ENCODE peak calls at places on chromosomes 7 and 10, in nine cellular contexts. One of them, this sample, is unnamed.

GRCh38 chr10:78255214-78255613 is 221.6 kb downstream of the RPS24 start:
- DNase-seq in GM19239: no peak
- DNase-seq in midbrain: no peak
- DNase-seq in stimulated activated CD8-positive, alpha-beta memory T cell treated with anti-CD3 and anti-CD28 coated beads, Interleukin-7, amount 100 ng/mL, for 48 hours: no peak
- DNase-seq in NCI-H460: no peak
- DNase-seq in effector CD4-positive, alpha-beta T cell: no peak
- DNase-seq in epithelial cell of esophagus: peak; percentile 70
- DNase-seq in sigmoid colon: no peak
- DNase-seq in body of pancreas: no peak
- DNase-seq in this sample: no peak

GRCh38 chr7:108326938-108327337 is 129.3 kb downstream of the NRCAM start:
- DNase-seq in effector CD4-positive, alpha-beta T cell: no peak
- DNase-seq in GM19239: no peak
- DNase-seq in NCI-H460: no peak
- DNase-seq in sigmoid colon: no peak
- DNase-seq in body of pancreas: no peak
- DNase-seq in stimulated activated CD8-positive, alpha-beta memory T cell treated with anti-CD3 and anti-CD28 coated beads, Interleukin-7, amount 100 ng/mL, for 48 hours: no peak
- DNase-seq in epithelial cell of esophagus: no peak
- DNase-seq in midbrain: no peak
- DNase-seq in this sample: no peak

GRCh38 chr7:129949292-129950133 is 3.2 kb downstream of the UBE2H start:
- DNase-seq in body of pancreas: peak; percentile 19
- DNase-seq in stimulated activated CD8-positive, alpha-beta memory T cell treated with anti-CD3 and anti-CD28 coated beads, Interleukin-7, amount 100 ng/mL, for 48 hours: no peak
- DNase-seq in midbrain: peak; percentile 52
- DNase-seq in GM19239: no peak
- DNase-seq in effector CD4-positive, alpha-beta T cell: no peak
- DNase-seq in NCI-H460: no peak
- DNase-seq in epithelial cell of esophagus: peak; percentile 95
- DNase-seq in sigmoid colon: peak; percentile 70
- DNase-seq in this sample: no peak

GRCh38 chr7:42128703-42129102 is 108.3 kb downstream of the GLI3 start:
- DNase-seq in NCI-H460: no peak
- DNase-seq in epithelial cell of esophagus: peak; percentile 38
- DNase-seq in GM19239: no peak
- DNase-seq in midbrain: no peak
- DNase-seq in stimulated activated CD8-positive, alpha-beta memory T cell treated with anti-CD3 and anti-CD28 coated beads, Interleukin-7, amount 100 ng/mL, for 48 hours: no peak
- DNase-seq in body of pancreas: no peak
- DNase-seq in sigmoid colon: no peak
- DNase-seq in effector CD4-positive, alpha-beta T cell: no peak
- DNase-seq in this sample: no peak

GRCh38 chr10:76403876-76404275 is 972.5 kb downstream of the LRMDA start:
- DNase-seq in effector CD4-positive, alpha-beta T cell: no peak
- DNase-seq in NCI-H460: no peak
- DNase-seq in midbrain: no peak
- DNase-seq in body of pancreas: no peak
- DNase-seq in sigmoid colon: no peak
- DNase-seq in GM19239: no peak
- DNase-seq in epithelial cell of esophagus: peak; percentile 50
- DNase-seq in stimulated activated CD8-positive, alpha-beta memory T cell treated with anti-CD3 and anti-CD28 coated beads, Interleukin-7, amount 100 ng/mL, for 48 hours: no peak
- DNase-seq in this sample: no peak

GRCh38 chr7:836429-836828 is 4.2 kb downstream of the SUN1 start:
- DNase-seq in GM19239: no peak
- DNase-seq in effector CD4-positive, alpha-beta T cell: no peak
- DNase-seq in body of pancreas: peak; percentile 39
- DNase-seq in midbrain: no peak
- DNase-seq in NCI-H460: peak; percentile 39
- DNase-seq in stimulated activated CD8-positive, alpha-beta memory T cell treated with anti-CD3 and anti-CD28 coated beads, Interleukin-7, amount 100 ng/mL, for 48 hours: no peak
- DNase-seq in sigmoid colon: peak; percentile 76
- DNase-seq in epithelial cell of esophagus: no peak
- DNase-seq in this sample: peak; percentile 65

GRCh38 chr10:119543814-119544642 is 1.5 kb upstream of the RGS10 start:
- DNase-seq in sigmoid colon: peak; percentile 77
- DNase-seq in epithelial cell of esophagus: peak; percentile 69
- DNase-seq in GM19239: no peak
- DNase-seq in effector CD4-positive, alpha-beta T cell: no peak
- DNase-seq in midbrain: no peak
- DNase-seq in stimulated activated CD8-positive, alpha-beta memory T cell treated with anti-CD3 and anti-CD28 coated beads, Interleukin-7, amount 100 ng/mL, for 48 hours: no peak
- DNase-seq in NCI-H460: no peak
- DNase-seq in body of pancreas: no peak
- DNase-seq in this sample: no peak

GRCh38 chr10:3654496-3654895 is 130.5 kb downstream of the KLF6 start:
- DNase-seq in epithelial cell of esophagus: peak; percentile 17
- DNase-seq in sigmoid colon: no peak
- DNase-seq in body of pancreas: no peak
- DNase-seq in GM19239: no peak
- DNase-seq in stimulated activated CD8-positive, alpha-beta memory T cell treated with anti-CD3 and anti-CD28 coated beads, Interleukin-7, amount 100 ng/mL, for 48 hours: no peak
- DNase-seq in effector CD4-positive, alpha-beta T cell: no peak
- DNase-seq in midbrain: no peak
- DNase-seq in NCI-H460: no peak
- DNase-seq in this sample: no peak

GRCh38 chr7:37110641-37111421 is 337.8 kb downstream of the ELMO1 start:
- DNase-seq in body of pancreas: no peak
- DNase-seq in sigmoid colon: no peak
- DNase-seq in effector CD4-positive, alpha-beta T cell: no peak
- DNase-seq in GM19239: no peak
- DNase-seq in NCI-H460: peak; percentile 3
- DNase-seq in stimulated activated CD8-positive, alpha-beta memory T cell treated with anti-CD3 and anti-CD28 coated beads, Interleukin-7, amount 100 ng/mL, for 48 hours: no peak
- DNase-seq in epithelial cell of esophagus: no peak
- DNase-seq in midbrain: no peak
- DNase-seq in this sample: no peak

GRCh38 chr7:3120513-3120912 is 76.8 kb upstream of the CARD11 start:
- DNase-seq in effector CD4-positive, alpha-beta T cell: no peak
- DNase-seq in GM19239: no peak
- DNase-seq in midbrain: no peak
- DNase-seq in body of pancreas: no peak
- DNase-seq in epithelial cell of esophagus: no peak
- DNase-seq in stimulated activated CD8-positive, alpha-beta memory T cell treated with anti-CD3 and anti-CD28 coated beads, Interleukin-7, amount 100 ng/mL, for 48 hours: no peak
- DNase-seq in NCI-H460: no peak
- DNase-seq in sigmoid colon: no peak
- DNase-seq in this sample: no peak

GRCh38 chr7:31443457-31443856 is 70.4 kb upstream of the ITPRID1 start:
- DNase-seq in effector CD4-positive, alpha-beta T cell: no peak
- DNase-seq in GM19239: peak; percentile 26
- DNase-seq in epithelial cell of esophagus: peak; percentile 69
- DNase-seq in body of pancreas: no peak
- DNase-seq in stimulated activated CD8-positive, alpha-beta memory T cell treated with anti-CD3 and anti-CD28 coated beads, Interleukin-7, amount 100 ng/mL, for 48 hours: no peak
- DNase-seq in sigmoid colon: no peak
- DNase-seq in NCI-H460: peak; percentile 52
- DNase-seq in midbrain: peak; percentile 71
- DNase-seq in this sample: peak; percentile 49

GRCh38 chr7:129940329-129940728 is 12.4 kb downstream of the UBE2H start:
- DNase-seq in epithelial cell of esophagus: no peak
- DNase-seq in NCI-H460: no peak
- DNase-seq in body of pancreas: no peak
- DNase-seq in midbrain: no peak
- DNase-seq in effector CD4-positive, alpha-beta T cell: no peak
- DNase-seq in stimulated activated CD8-positive, alpha-beta memory T cell treated with anti-CD3 and anti-CD28 coated beads, Interleukin-7, amount 100 ng/mL, for 48 hours: no peak
- DNase-seq in GM19239: no peak
- DNase-seq in sigmoid colon: no peak
- DNase-seq in this sample: no peak

GRCh38 chr7:74625446-74625845 is 32.1 kb upstream of the GTF2I start:
- DNase-seq in midbrain: peak; percentile 41
- DNase-seq in epithelial cell of esophagus: peak; percentile 43
- DNase-seq in effector CD4-positive, alpha-beta T cell: no peak
- DNase-seq in body of pancreas: no peak
- DNase-seq in GM19239: no peak
- DNase-seq in NCI-H460: no peak
- DNase-seq in sigmoid colon: no peak
- DNase-seq in stimulated activated CD8-positive, alpha-beta memory T cell treated with anti-CD3 and anti-CD28 coated beads, Interleukin-7, amount 100 ng/mL, for 48 hours: no peak
- DNase-seq in this sample: no peak

GRCh38 chr10:42646692-42647640 is 8.6 kb upstream of the ZNF33B start:
- DNase-seq in body of pancreas: peak; percentile 71
- DNase-seq in stimulated activated CD8-positive, alpha-beta memory T cell treated with anti-CD3 and anti-CD28 coated beads, Interleukin-7, amount 100 ng/mL, for 48 hours: no peak
- DNase-seq in NCI-H460: no peak
- DNase-seq in GM19239: no peak
- DNase-seq in epithelial cell of esophagus: peak; percentile 81
- DNase-seq in midbrain: no peak
- DNase-seq in sigmoid colon: no peak
- DNase-seq in effector CD4-positive, alpha-beta T cell: no peak
- DNase-seq in this sample: no peak

GRCh38 chr7:33836797-33837355 is 68.5 kb upstream of the BMPER start:
- DNase-seq in midbrain: no peak
- DNase-seq in sigmoid colon: no peak
- DNase-seq in NCI-H460: no peak
- DNase-seq in effector CD4-positive, alpha-beta T cell: no peak
- DNase-seq in body of pancreas: no peak
- DNase-seq in epithelial cell of esophagus: no peak
- DNase-seq in GM19239: no peak
- DNase-seq in stimulated activated CD8-positive, alpha-beta memory T cell treated with anti-CD3 and anti-CD28 coated beads, Interleukin-7, amount 100 ng/mL, for 48 hours: no peak
- DNase-seq in this sample: no peak

GRCh38 chr7:141389423-141389822 is 161.8 kb upstream of the AGK start:
- DNase-seq in NCI-H460: no peak
- DNase-seq in effector CD4-positive, alpha-beta T cell: no peak
- DNase-seq in GM19239: no peak
- DNase-seq in stimulated activated CD8-positive, alpha-beta memory T cell treated with anti-CD3 and anti-CD28 coated beads, Interleukin-7, amount 100 ng/mL, for 48 hours: no peak
- DNase-seq in midbrain: no peak
- DNase-seq in body of pancreas: no peak
- DNase-seq in epithelial cell of esophagus: no peak
- DNase-seq in sigmoid colon: no peak
- DNase-seq in this sample: no peak

GRCh38 chr10:71577345-71577744 is 142.2 kb downstream of the C10orf105 start:
- DNase-seq in sigmoid colon: no peak
- DNase-seq in midbrain: no peak
- DNase-seq in body of pancreas: no peak
- DNase-seq in effector CD4-positive, alpha-beta T cell: no peak
- DNase-seq in GM19239: no peak
- DNase-seq in stimulated activated CD8-positive, alpha-beta memory T cell treated with anti-CD3 and anti-CD28 coated beads, Interleukin-7, amount 100 ng/mL, for 48 hours: no peak
- DNase-seq in epithelial cell of esophagus: no peak
- DNase-seq in NCI-H460: no peak
- DNase-seq in this sample: no peak

GRCh38 chr7:129489491-129489890 is 12.8 kb upstream of the SMKR1 start:
- DNase-seq in GM19239: no peak
- DNase-seq in epithelial cell of esophagus: no peak
- DNase-seq in sigmoid colon: no peak
- DNase-seq in NCI-H460: no peak
- DNase-seq in stimulated activated CD8-positive, alpha-beta memory T cell treated with anti-CD3 and anti-CD28 coated beads, Interleukin-7, amount 100 ng/mL, for 48 hours: no peak
- DNase-seq in midbrain: no peak
- DNase-seq in effector CD4-positive, alpha-beta T cell: no peak
- DNase-seq in body of pancreas: no peak
- DNase-seq in this sample: no peak

GRCh38 chr7:8436965-8437364 is 3.6 kb downstream of the NXPH1 start:
- DNase-seq in sigmoid colon: no peak
- DNase-seq in epithelial cell of esophagus: peak; percentile 48
- DNase-seq in body of pancreas: peak; percentile 78
- DNase-seq in NCI-H460: no peak
- DNase-seq in midbrain: peak; percentile 63
- DNase-seq in effector CD4-positive, alpha-beta T cell: no peak
- DNase-seq in GM19239: peak; percentile 62
- DNase-seq in stimulated activated CD8-positive, alpha-beta memory T cell treated with anti-CD3 and anti-CD28 coated beads, Interleukin-7, amount 100 ng/mL, for 48 hours: peak; percentile 36
- DNase-seq in this sample: peak; percentile 61

GRCh38 chr10:113424304-113424721 is 128.5 kb upstream of the HABP2 start:
- DNase-seq in NCI-H460: no peak
- DNase-seq in epithelial cell of esophagus: no peak
- DNase-seq in effector CD4-positive, alpha-beta T cell: no peak
- DNase-seq in stimulated activated CD8-positive, alpha-beta memory T cell treated with anti-CD3 and anti-CD28 coated beads, Interleukin-7, amount 100 ng/mL, for 48 hours: no peak
- DNase-seq in sigmoid colon: peak; percentile 78
- DNase-seq in GM19239: no peak
- DNase-seq in body of pancreas: no peak
- DNase-seq in midbrain: no peak
- DNase-seq in this sample: no peak

GRCh38 chr10:30353851-30354250 is 4.8 kb upstream of the MTPAP start:
- DNase-seq in stimulated activated CD8-positive, alpha-beta memory T cell treated with anti-CD3 and anti-CD28 coated beads, Interleukin-7, amount 100 ng/mL, for 48 hours: no peak
- DNase-seq in body of pancreas: no peak
- DNase-seq in sigmoid colon: no peak
- DNase-seq in effector CD4-positive, alpha-beta T cell: no peak
- DNase-seq in epithelial cell of esophagus: peak; percentile 8
- DNase-seq in NCI-H460: no peak
- DNase-seq in midbrain: no peak
- DNase-seq in GM19239: no peak
- DNase-seq in this sample: no peak

GRCh38 chr10:323651-324293 is 188.5 kb downstream of the ZMYND11 start:
- DNase-seq in effector CD4-positive, alpha-beta T cell: peak; percentile 10
- DNase-seq in midbrain: no peak
- DNase-seq in sigmoid colon: peak; percentile 88
- DNase-seq in stimulated activated CD8-positive, alpha-beta memory T cell treated with anti-CD3 and anti-CD28 coated beads, Interleukin-7, amount 100 ng/mL, for 48 hours: peak; percentile 20
- DNase-seq in epithelial cell of esophagus: peak; percentile 94
- DNase-seq in NCI-H460: peak; percentile 66
- DNase-seq in GM19239: no peak
- DNase-seq in body of pancreas: peak; percentile 45
- DNase-seq in this sample: no peak

GRCh38 chr7:101378808-101379207 is 16.1 kb downstream of the COL26A1 start:
- DNase-seq in body of pancreas: no peak
- DNase-seq in stimulated activated CD8-positive, alpha-beta memory T cell treated with anti-CD3 and anti-CD28 coated beads, Interleukin-7, amount 100 ng/mL, for 48 hours: no peak
- DNase-seq in midbrain: no peak
- DNase-seq in GM19239: no peak
- DNase-seq in epithelial cell of esophagus: no peak
- DNase-seq in NCI-H460: no peak
- DNase-seq in effector CD4-positive, alpha-beta T cell: no peak
- DNase-seq in sigmoid colon: no peak
- DNase-seq in this sample: no peak

GRCh38 chr10:44591911-44592310 is 207.0 kb upstream of the CXCL12 start:
- DNase-seq in NCI-H460: no peak
- DNase-seq in body of pancreas: no peak
- DNase-seq in effector CD4-positive, alpha-beta T cell: no peak
- DNase-seq in sigmoid colon: no peak
- DNase-seq in GM19239: no peak
- DNase-seq in midbrain: no peak
- DNase-seq in epithelial cell of esophagus: no peak
- DNase-seq in stimulated activated CD8-positive, alpha-beta memory T cell treated with anti-CD3 and anti-CD28 coated beads, Interleukin-7, amount 100 ng/mL, for 48 hours: no peak
- DNase-seq in this sample: no peak

GRCh38 chr10:102781089-102781920 is 37.6 kb downstream of the WBP1L start:
- DNase-seq in body of pancreas: no peak
- DNase-seq in GM19239: no peak
- DNase-seq in effector CD4-positive, alpha-beta T cell: no peak
- DNase-seq in midbrain: no peak
- DNase-seq in epithelial cell of esophagus: no peak
- DNase-seq in stimulated activated CD8-positive, alpha-beta memory T cell treated with anti-CD3 and anti-CD28 coated beads, Interleukin-7, amount 100 ng/mL, for 48 hours: no peak
- DNase-seq in sigmoid colon: no peak
- DNase-seq in NCI-H460: no peak
- DNase-seq in this sample: no peak

GRCh38 chr7:69962856-69963149 is 364.5 kb downstream of the AUTS2 start:
- DNase-seq in NCI-H460: no peak
- DNase-seq in effector CD4-positive, alpha-beta T cell: no peak
- DNase-seq in GM19239: no peak
- DNase-seq in epithelial cell of esophagus: no peak
- DNase-seq in midbrain: no peak
- DNase-seq in sigmoid colon: no peak
- DNase-seq in body of pancreas: no peak
- DNase-seq in stimulated activated CD8-positive, alpha-beta memory T cell treated with anti-CD3 and anti-CD28 coated beads, Interleukin-7, amount 100 ng/mL, for 48 hours: no peak
- DNase-seq in this sample: no peak

GRCh38 chr7:17952387-17952786 is 12.1 kb upstream of the SNX13 start:
- DNase-seq in epithelial cell of esophagus: no peak
- DNase-seq in effector CD4-positive, alpha-beta T cell: no peak
- DNase-seq in stimulated activated CD8-positive, alpha-beta memory T cell treated with anti-CD3 and anti-CD28 coated beads, Interleukin-7, amount 100 ng/mL, for 48 hours: peak; percentile 13
- DNase-seq in midbrain: no peak
- DNase-seq in sigmoid colon: no peak
- DNase-seq in body of pancreas: no peak
- DNase-seq in GM19239: peak; percentile 27
- DNase-seq in NCI-H460: no peak
- DNase-seq in this sample: no peak

GRCh38 chr10:47295411-47295810 is 4.6 kb upstream of the GDF10 start:
- DNase-seq in stimulated activated CD8-positive, alpha-beta memory T cell treated with anti-CD3 and anti-CD28 coated beads, Interleukin-7, amount 100 ng/mL, for 48 hours: no peak
- DNase-seq in body of pancreas: no peak
- DNase-seq in effector CD4-positive, alpha-beta T cell: no peak
- DNase-seq in GM19239: no peak
- DNase-seq in midbrain: no peak
- DNase-seq in NCI-H460: no peak
- DNase-seq in epithelial cell of esophagus: no peak
- DNase-seq in sigmoid colon: peak; percentile 43
- DNase-seq in this sample: no peak